ENCODE peak calls at places on chromosomes 2 and 18, in four cellular contexts. K, L, W and Z are unnamed samples.

GRCh38 chr2:234191819-234192407 is 141.4 kb downstream of the SPP2 start:
- DNase-seq in W (no peak), K (no peak), L (peak; percentile 22), Z (no peak)

GRCh38 chr18:58998421-58999203 is 133.9 kb downstream of the ZNF532 start:
- DNase-seq in K (no peak), L (no peak), W (peak; percentile 78), Z (peak; percentile 80)

GRCh38 chr2:3738454-3738853 is 35.1 kb downstream of the DCDC2C start:
- DNase-seq in W (no peak), K (no peak), L (peak; percentile 34), Z (no peak)

GRCh38 chr2:175688241-175688640 is 313.8 kb downstream of the LNPK start:
- DNase-seq in W (no peak), K (no peak), L (no peak), Z (no peak)

GRCh38 chr18:58755304-58756010 is 84.2 kb downstream of the MALT1 start:
- DNase-seq in L (no peak), K (no peak), W (peak; percentile 69), Z (no peak)

GRCh38 chr2:22110244-22110651 is 986.5 kb downstream of the TDRD15 start:
- DNase-seq in K (no peak), L (no peak), W (no peak), Z (no peak)

GRCh38 chr18:34042423-34043146 is 182.1 kb downstream of the NOL4 start:
- DNase-seq in K (no peak), W (no peak), L (no peak), Z (no peak)

GRCh38 chr2:8882094-8882493 is 44.7 kb upstream of the KIDINS220 start:
- DNase-seq in L (peak; percentile 22), W (no peak), K (no peak), Z (no peak)